ENCODE peak calls at places on chromosomes 2 and 18, in four cellular contexts. H is T follicular helper cell, N is posterior vena cava, R is progenitor cell of endocrine pancreas. S is an unnamed sample.

GRCh38 chr2:11873766-11874165 is 127.3 kb downstream of the LPIN1 start:
- DNase-seq in H (no peak), R (no peak), N (no peak), S (no peak)

GRCh38 chr2:126115975-126116374 is 540.0 kb upstream of the GYPC start:
- DNase-seq in R (no peak), H (no peak), N (no peak), S (no peak)

GRCh38 chr2:44713170-44713569 is 228.3 kb upstream of the SIX3 start:
- DNase-seq in N (no peak), H (no peak), R (no peak), S (no peak)

GRCh38 chr2:70069049-70069448 is 18.2 kb upstream of the PCBP1 start:
- DNase-seq in N (no peak), R (no peak), H (peak; percentile 58), S (peak; percentile 55)

GRCh38 chr2:232534940-232535735 is 4.4 kb upstream of the CHRNG start:
- DNase-seq in N (peak; percentile 67), R (no peak), H (no peak), S (no peak)

GRCh38 chr2:238820909-238821308 is 27.0 kb upstream of the TWIST2 start:
- DNase-seq in N (no peak), R (no peak), H (no peak), S (no peak)

GRCh38 chr2:75604479-75604878 is 42.1 kb upstream of the MRPL19 start:
- DNase-seq in N (no peak), R (no peak), H (no peak), S (no peak)

GRCh38 chr2:162244559-162245031 is 1.4 kb upstream of the FAP start:
- DNase-seq in N (peak; percentile 82), H (no peak), R (no peak), S (no peak)

GRCh38 chr2:106163948-106164580 is 30.0 kb downstream of the UXS1 start:
- DNase-seq in H (no peak), R (no peak), N (no peak), S (no peak)

GRCh38 chr2:174648896-174649295 is 51.3 kb upstream of the WIPF1 start:
- DNase-seq in H (no peak), N (no peak), R (no peak), S (no peak)

GRCh38 chr2:62216616-62217015 is 20.7 kb downstream of the B3GNT2 start:
- DNase-seq in N (no peak), R (no peak), H (no peak), S (no peak)

GRCh38 chr18:10101729-10102128 is 187.9 kb downstream of the VAPA start:
- DNase-seq in N (no peak), H (no peak), R (no peak), S (no peak)

GRCh38 chr2:34738691-34739090 is 1139.6 kb upstream of the FAM98A start:
- DNase-seq in N (no peak), H (no peak), R (no peak), S (no peak)

GRCh38 chr2:62724886-62725711 is 19.6 kb downstream of the EHBP1 start:
- DNase-seq in R (no peak), H (peak; percentile 9), N (no peak), S (no peak)

GRCh38 chr2:6975988-6976387 is 58.8 kb downstream of the RNF144A start:
- DNase-seq in R (no peak), H (no peak), N (no peak), S (no peak)

GRCh38 chr2:10240911-10241610 is 61.6 kb upstream of the HPCAL1 start:
- DNase-seq in R (no peak), N (peak; percentile 78), H (no peak), S (no peak)

GRCh38 chr2:54206596-54206995 is 49.4 kb downstream of the TSPYL6 start:
- DNase-seq in H (no peak), N (no peak), R (no peak), S (no peak)

GRCh38 chr18:74142251-74142650 is 5.4 kb downstream of the FBXO15 start:
- DNase-seq in R (no peak), H (no peak), N (no peak), S (no peak)

GRCh38 chr2:110858135-110858737 is 125.9 kb downstream of the ACOXL start:
- DNase-seq in R (no peak), H (peak; percentile 21), N (no peak), S (peak; percentile 26)

GRCh38 chr2:43220229-43220981 is 6.0 kb downstream of the ZFP36L2 start:
- DNase-seq in R (no peak), H (no peak), N (no peak), S (no peak)

GRCh38 chr18:79283341-79283879 is 112.3 kb upstream of the NFATC1 start:
- DNase-seq in H (no peak), R (no peak), N (no peak), S (no peak)

GRCh38 chr2:56333812-56334485 is 150.2 kb downstream of the CCDC85A start:
- DNase-seq in R (no peak), N (no peak), H (no peak), S (no peak)

GRCh38 chr2:143575340-143575739 is 446.1 kb downstream of the ARHGAP15 start:
- DNase-seq in N (no peak), R (no peak), H (no peak), S (no peak)

GRCh38 chr2:120108749-120109148 is 95.9 kb downstream of the EPB41L5 start:
- DNase-seq in H (no peak), N (no peak), R (no peak), S (no peak)

GRCh38 chr2:158179660-158180059 is 78.0 kb downstream of the UPP2 start:
- DNase-seq in R (no peak), H (no peak), N (no peak), S (no peak)

GRCh38 chr2:188966728-188967127 is 7.4 kb upstream of the COL3A1 start:
- DNase-seq in H (no peak), R (no peak), N (no peak), S (no peak)